ENCODE peak calls at places on chromosomes 4 and X, in five cellular contexts. K is CD4-positive, CD25-positive, alpha-beta regulatory T cell; U is ovary; N is WERI-Rb-1; J is IMR-90. F is an unnamed sample. For H3K36me3 and H3K9me3, the result is how much of the 10 kb centered on the place peaks cover.

GRCh38 chr4:7403001-7403400 is 31.7 kb downstream of the PSAPL1 start:
- DNase-seq in K (no peak), U (peak), N (no peak), J (no peak), F (no peak)

GRCh38 chr4:147398556-147398955 is 82.3 kb upstream of the EDNRA start:
- DNase-seq in K (no peak), U (no peak), N (no peak), J (no peak), F (no peak)

GRCh38 chr4:77434299-77435092 is 171.1 kb upstream of the CXCL13 start:
- DNase-seq in K (no peak), U (peak), N (no peak), J (no peak), F (peak)

GRCh38 chrX:129318375-129318774 is 204.9 kb downstream of the SMARCA1 start:
- DNase-seq in K (no peak), U (no peak), N (no peak), J (peak), F (no peak)

GRCh38 chrX:107442914-107443527 is 6.4 kb upstream of the FRMPD3 start:
- DNase-seq in K (no peak), U (no peak), N (no peak), J (no peak), F (no peak)

GRCh38 chr4:164212714-164213113 is 541.2 kb upstream of the SMIM31 start:
- DNase-seq in K (no peak), U (no peak), N (no peak), J (no peak), F (no peak)

GRCh38 chr4:127425911-127426310 is 206.8 kb upstream of the INTU start:
- DNase-seq in K (no peak), U (no peak), N (no peak), J (no peak), F (no peak)

GRCh38 chr4:109560687-109561452 is 824 bp downstream of the MCUB start:
- DNase-seq in K (peak), U (peak), N (peak), J (peak), F (no peak)

GRCh38 chr4:87853108-87853507 is 20.3 kb downstream of the MEPE start:
- DNase-seq in K (no peak), U (no peak), N (no peak), J (peak), F (no peak)

GRCh38 chrX:16603822-16604221 is 46.1 kb upstream of the S100G start:
- DNase-seq in K (no peak), U (no peak), N (no peak), J (no peak), F (no peak)

GRCh38 chr4:182873726-182874125 is 43.5 kb downstream of the DCTD start:
- DNase-seq in K (no peak), U (no peak), N (no peak), J (no peak), F (no peak)
- H3K27ac ChIP-seq in K (no peak), U (no peak), N (no peak), J (no peak), F (no peak)

DNA sequence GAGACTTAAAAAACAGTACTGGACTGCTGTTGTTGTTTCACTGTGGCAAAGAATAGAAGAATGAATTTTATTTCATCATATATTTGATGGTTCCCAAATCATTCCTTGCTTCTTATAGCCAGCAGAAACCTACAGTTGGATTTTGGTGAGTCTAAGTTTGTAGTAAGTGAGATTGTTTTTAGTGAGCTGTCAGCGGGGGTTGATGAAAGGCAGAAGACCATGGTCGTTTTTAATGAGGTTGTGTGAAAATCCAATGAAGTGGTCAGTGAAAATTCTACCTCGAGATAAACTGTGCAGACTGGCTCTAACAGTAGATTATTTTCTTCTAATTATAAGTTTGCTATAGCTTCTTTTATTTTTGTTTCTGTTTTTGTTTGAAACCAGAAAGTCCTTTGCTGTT is 36.2 kb downstream of the ANAPC4 start:
- DNase-seq in K (no peak), U (no peak), N (no peak), J (no peak), F (no peak)
- H3K36me3 ChIP-seq in K (half or more), U (under half), N (under half), J (under half), F (half or more)

GRCh38 chrX:2413969-2414368 is 86.8 kb downstream of the DHRSX start:
- DNase-seq in K (no peak), U (no peak), N (no peak), J (no peak), F (no peak)

GRCh38 chrX:2409796-2410195 is 91.0 kb downstream of the DHRSX start:
- DNase-seq in K (no peak), U (no peak), N (no peak), J (no peak), F (no peak)

GRCh38 chrX:2414384-2414783 is 86.4 kb downstream of the DHRSX start:
- DNase-seq in K (no peak), U (no peak), N (no peak), J (no peak), F (no peak)

GRCh38 chrX:2410279-2411020 is 90.3 kb downstream of the DHRSX start:
- DNase-seq in K (no peak), U (no peak), N (no peak), J (no peak), F (no peak)

DNA sequence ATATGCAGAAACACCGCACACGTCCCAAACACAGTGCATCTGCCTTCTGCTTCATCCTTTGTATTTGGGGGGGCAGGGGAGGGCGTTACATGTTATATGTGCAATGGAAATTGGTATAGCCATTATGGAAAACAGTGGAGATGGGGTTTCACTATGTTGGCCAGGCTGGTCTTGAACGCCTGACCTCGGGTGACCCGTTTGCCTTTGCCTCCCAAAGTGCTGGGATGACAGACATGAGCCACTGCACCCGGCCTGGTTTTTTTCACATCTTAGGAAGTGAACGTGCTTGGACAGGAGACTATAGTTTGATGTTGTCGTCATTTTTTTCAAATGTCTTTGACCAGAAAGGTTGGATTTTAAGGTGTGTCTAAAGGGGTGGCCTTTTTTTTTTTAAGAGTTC is 88.6 kb downstream of the DHRSX start:
- DNase-seq in K (no peak), U (no peak), N (no peak), J (no peak), F (no peak)
- H3K9me3 ChIP-seq in K (under half), U (under half), N (under half), J (under half), F (under half)

GRCh38 chrX:24426340-24426913 is 38.7 kb upstream of the PDK3 start:
- DNase-seq in K (no peak), U (no peak), N (no peak), J (peak), F (no peak)
- H3K27ac ChIP-seq in K (no peak), U (no peak), N (no peak), J (no peak), F (peak)

GRCh38 chr4:6198768-6199343 is 1.5 kb downstream of the JAKMIP1 start:
- DNase-seq in K (no peak), U (peak), N (peak), J (no peak), F (peak)

GRCh38 chr4:6199344-6199921 is 916 bp downstream of the JAKMIP1 start:
- DNase-seq in K (peak), U (no peak), N (no peak), J (no peak), F (peak)

GRCh38 chr4:6201580-6202091 is 1.3 kb upstream of the JAKMIP1 start:
- DNase-seq in K (peak), U (no peak), N (no peak), J (no peak), F (no peak)

GRCh38 chr4:6200922-6201362 is 593 bp upstream of the JAKMIP1 start:
- DNase-seq in K (no peak), U (no peak), N (no peak), J (no peak), F (peak)

DNA sequence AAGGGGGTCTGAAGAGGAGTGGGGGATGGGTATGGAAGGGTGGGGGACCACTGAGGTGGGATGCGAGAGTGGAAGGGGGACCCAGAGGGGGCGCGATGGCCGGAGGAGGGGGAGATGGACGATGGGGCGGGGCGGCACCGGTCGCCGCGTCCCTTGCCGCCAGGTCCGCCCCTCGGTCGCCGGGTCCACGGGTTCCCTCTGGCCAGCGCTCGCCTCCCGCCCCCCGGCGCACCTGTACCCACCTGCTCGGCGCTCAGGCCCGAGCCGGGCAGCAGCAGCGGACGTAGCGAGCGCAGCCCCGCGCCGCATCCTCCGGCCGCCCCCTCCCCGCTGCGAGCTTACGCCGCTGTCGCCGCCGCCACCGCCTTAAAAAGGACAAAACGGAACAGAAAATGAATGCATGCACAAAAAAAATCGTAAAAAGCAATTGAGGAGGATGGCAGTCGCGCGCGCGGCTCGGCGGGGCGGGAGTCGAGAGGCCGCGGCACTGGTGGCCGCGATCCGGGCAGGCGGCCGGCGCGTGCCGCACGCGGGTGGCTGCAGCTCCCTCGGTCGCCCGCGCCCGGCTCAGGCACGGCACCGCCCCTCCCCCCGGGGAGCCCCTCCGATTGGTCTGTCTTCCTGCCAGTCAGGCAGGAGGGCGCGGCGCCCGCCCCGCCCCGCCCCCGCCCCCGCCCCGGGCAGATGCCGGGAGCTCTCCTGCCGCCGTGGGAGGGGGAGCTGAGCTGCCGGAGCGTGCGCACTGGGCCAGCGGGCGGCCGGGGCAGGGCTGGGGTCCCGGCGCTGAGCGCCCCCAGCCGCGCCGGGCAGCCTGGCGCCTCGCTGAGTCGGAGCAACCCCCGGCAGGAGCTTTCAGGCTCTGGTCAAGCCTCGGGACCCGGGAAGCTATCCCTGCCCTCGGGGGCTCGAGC is at the start of gene JAKMIP1:
- DNase-seq in K (peak), U (peak), N (peak), J (peak), F (peak)
- H3K36me3 ChIP-seq in K (under half), U (under half), N (under half), J (under half), F (under half)

F was measured in tibial artery.